ENCODE peak calls at places on chromosomes 5 and 9, in six cellular contexts. One of them, this sample, is unnamed.

GRCh38 chr5:35884789-35885172 is 28.1 kb downstream of the IL7R start:
- DNase-seq in HEK293T: no peak
- DNase-seq in WTC11: no peak
- DNase-seq in HCT116: no peak
- DNase-seq in H1: no peak
- DNase-seq in HepG2: no peak
- DNase-seq in this sample: no peak

GRCh38 chr5:38789134-38789533 is 56.7 kb upstream of the OSMR start:
- DNase-seq in H1: no peak
- DNase-seq in HepG2: no peak
- DNase-seq in HCT116: no peak
- DNase-seq in HEK293T: no peak
- DNase-seq in WTC11: no peak
- DNase-seq in this sample: no peak

GRCh38 chr9:83423815-83424707 is 114.1 kb downstream of the FRMD3 start:
- DNase-seq in HepG2: peak
- DNase-seq in HCT116: no peak
- DNase-seq in H1: no peak
- DNase-seq in HEK293T: no peak
- DNase-seq in WTC11: no peak
- DNase-seq in this sample: no peak

GRCh38 chr9:31394040-31394473 is 990.4 kb upstream of the ACO1 start:
- DNase-seq in HCT116: no peak
- DNase-seq in HepG2: no peak
- DNase-seq in HEK293T: no peak
- DNase-seq in WTC11: no peak
- DNase-seq in H1: no peak
- DNase-seq in this sample: no peak

GRCh38 chr5:133376986-133377385 is 235.4 kb downstream of the FSTL4 start:
- DNase-seq in HCT116: no peak
- DNase-seq in WTC11: no peak
- DNase-seq in H1: no peak
- DNase-seq in HEK293T: no peak
- DNase-seq in HepG2: no peak
- DNase-seq in this sample: no peak

GRCh38 chr9:136105398-136106135 is 10.5 kb upstream of the NACC2 start:
- DNase-seq in HepG2: no peak
- DNase-seq in WTC11: no peak
- DNase-seq in H1: no peak
- DNase-seq in HCT116: no peak
- DNase-seq in HEK293T: no peak
- DNase-seq in this sample: no peak

GRCh38 chr9:107737987-107738743 is 248.6 kb upstream of the KLF4 start:
- DNase-seq in HCT116: no peak
- DNase-seq in WTC11: no peak
- DNase-seq in HEK293T: no peak
- DNase-seq in H1: no peak
- DNase-seq in HepG2: no peak
- DNase-seq in this sample: no peak

GRCh38 chr5:56328753-56329560 is 95.8 kb upstream of the ANKRD55 start:
- DNase-seq in HepG2: peak
- DNase-seq in WTC11: no peak
- DNase-seq in HCT116: no peak
- DNase-seq in HEK293T: no peak
- DNase-seq in H1: no peak
- DNase-seq in this sample: peak

GRCh38 chr9:96169488-96169887 is 132.5 kb downstream of the HSD17B3 start:
- DNase-seq in HepG2: peak
- DNase-seq in WTC11: peak
- DNase-seq in HCT116: no peak
- DNase-seq in HEK293T: peak
- DNase-seq in H1: peak
- DNase-seq in this sample: no peak

GRCh38 chr5:90479611-90480385 is 5.1 kb downstream of the POLR3G start:
- DNase-seq in HCT116: no peak
- DNase-seq in WTC11: no peak
- DNase-seq in HepG2: no peak
- DNase-seq in HEK293T: no peak
- DNase-seq in H1: no peak
- DNase-seq in this sample: no peak

GRCh38 chr5:115179959-115180709 is 10.4 kb upstream of the TRIM36 start:
- DNase-seq in H1: peak
- DNase-seq in WTC11: peak
- DNase-seq in HEK293T: peak
- DNase-seq in HCT116: no peak
- DNase-seq in HepG2: no peak
- DNase-seq in this sample: no peak

GRCh38 chr9:37026085-37026935 is 7.8 kb downstream of the PAX5 start:
- DNase-seq in HCT116: no peak
- DNase-seq in H1: peak
- DNase-seq in HEK293T: peak
- DNase-seq in WTC11: peak
- DNase-seq in HepG2: no peak
- DNase-seq in this sample: no peak

GRCh38 chr5:151556808-151557207 is 34.3 kb downstream of the FAT2 start:
- DNase-seq in H1: no peak
- DNase-seq in HEK293T: no peak
- DNase-seq in HepG2: no peak
- DNase-seq in HCT116: no peak
- DNase-seq in WTC11: no peak
- DNase-seq in this sample: no peak

GRCh38 chr9:136242908-136243525 is 2.6 kb downstream of the QSOX2 start:
- DNase-seq in HepG2: no peak
- DNase-seq in H1: no peak
- DNase-seq in HEK293T: no peak
- DNase-seq in WTC11: no peak
- DNase-seq in HCT116: no peak
- DNase-seq in this sample: peak

GRCh38 chr5:73379435-73379834 is 69.1 kb downstream of the FOXD1 start:
- DNase-seq in WTC11: no peak
- DNase-seq in H1: no peak
- DNase-seq in HCT116: no peak
- DNase-seq in HepG2: no peak
- DNase-seq in HEK293T: no peak
- DNase-seq in this sample: no peak

GRCh38 chr9:76215066-76215465 is 179.2 kb downstream of the RFK start:
- DNase-seq in WTC11: no peak
- DNase-seq in HEK293T: no peak
- DNase-seq in H1: no peak
- DNase-seq in HCT116: no peak
- DNase-seq in HepG2: no peak
- DNase-seq in this sample: no peak

GRCh38 chr9:88746029-88746743 is 211.2 kb downstream of the NXNL2 start:
- DNase-seq in HEK293T: peak
- DNase-seq in WTC11: no peak
- DNase-seq in HCT116: no peak
- DNase-seq in HepG2: no peak
- DNase-seq in H1: no peak
- DNase-seq in this sample: no peak

GRCh38 chr5:181098642-181099452 is 32.1 kb downstream of the OR2V1 start:
- DNase-seq in HEK293T: no peak
- DNase-seq in HCT116: no peak
- DNase-seq in WTC11: no peak
- DNase-seq in H1: no peak
- DNase-seq in HepG2: no peak
- DNase-seq in this sample: no peak

GRCh38 chr5:51376504-51376903 is 6.7 kb upstream of the ISL1 start:
- DNase-seq in HCT116: no peak
- DNase-seq in HepG2: no peak
- DNase-seq in H1: no peak
- DNase-seq in HEK293T: no peak
- DNase-seq in WTC11: no peak
- DNase-seq in this sample: no peak

GRCh38 chr5:54148062-54148461 is 162.3 kb downstream of the ARL15 start:
- DNase-seq in HEK293T: no peak
- DNase-seq in H1: no peak
- DNase-seq in WTC11: no peak
- DNase-seq in HCT116: no peak
- DNase-seq in HepG2: no peak
- DNase-seq in this sample: no peak

GRCh38 chr5:80736730-80737129 is 81.9 kb upstream of the DHFR start:
- DNase-seq in HepG2: no peak
- DNase-seq in HEK293T: no peak
- DNase-seq in HCT116: no peak
- DNase-seq in WTC11: no peak
- DNase-seq in H1: no peak
- DNase-seq in this sample: no peak

GRCh38 chr5:138230981-138231589 is 18.0 kb upstream of the CDC23 start:
- DNase-seq in HCT116: no peak
- DNase-seq in WTC11: no peak
- DNase-seq in H1: no peak
- DNase-seq in HEK293T: no peak
- DNase-seq in HepG2: peak
- DNase-seq in this sample: no peak

GRCh38 chr9:100111235-100111634 is 12.2 kb downstream of the INVS start:
- DNase-seq in WTC11: no peak
- DNase-seq in HepG2: no peak
- DNase-seq in H1: no peak
- DNase-seq in HEK293T: no peak
- DNase-seq in HCT116: no peak
- DNase-seq in this sample: no peak

GRCh38 chr5:53291528-53291927 is 182.0 kb upstream of the MOCS2 start:
- DNase-seq in HCT116: no peak
- DNase-seq in WTC11: no peak
- DNase-seq in H1: no peak
- DNase-seq in HEK293T: no peak
- DNase-seq in HepG2: no peak
- DNase-seq in this sample: no peak

GRCh38 chr5:167644619-167645018 is 646.8 kb upstream of the WWC1 start:
- DNase-seq in HCT116: no peak
- DNase-seq in WTC11: no peak
- DNase-seq in HEK293T: no peak
- DNase-seq in HepG2: no peak
- DNase-seq in H1: no peak
- DNase-seq in this sample: no peak

GRCh38 chr5:124865603-124866354 is 119.3 kb upstream of the ZNF608 start:
- DNase-seq in H1: no peak
- DNase-seq in HepG2: no peak
- DNase-seq in HEK293T: no peak
- DNase-seq in WTC11: no peak
- DNase-seq in HCT116: no peak
- DNase-seq in this sample: no peak

DNA sequence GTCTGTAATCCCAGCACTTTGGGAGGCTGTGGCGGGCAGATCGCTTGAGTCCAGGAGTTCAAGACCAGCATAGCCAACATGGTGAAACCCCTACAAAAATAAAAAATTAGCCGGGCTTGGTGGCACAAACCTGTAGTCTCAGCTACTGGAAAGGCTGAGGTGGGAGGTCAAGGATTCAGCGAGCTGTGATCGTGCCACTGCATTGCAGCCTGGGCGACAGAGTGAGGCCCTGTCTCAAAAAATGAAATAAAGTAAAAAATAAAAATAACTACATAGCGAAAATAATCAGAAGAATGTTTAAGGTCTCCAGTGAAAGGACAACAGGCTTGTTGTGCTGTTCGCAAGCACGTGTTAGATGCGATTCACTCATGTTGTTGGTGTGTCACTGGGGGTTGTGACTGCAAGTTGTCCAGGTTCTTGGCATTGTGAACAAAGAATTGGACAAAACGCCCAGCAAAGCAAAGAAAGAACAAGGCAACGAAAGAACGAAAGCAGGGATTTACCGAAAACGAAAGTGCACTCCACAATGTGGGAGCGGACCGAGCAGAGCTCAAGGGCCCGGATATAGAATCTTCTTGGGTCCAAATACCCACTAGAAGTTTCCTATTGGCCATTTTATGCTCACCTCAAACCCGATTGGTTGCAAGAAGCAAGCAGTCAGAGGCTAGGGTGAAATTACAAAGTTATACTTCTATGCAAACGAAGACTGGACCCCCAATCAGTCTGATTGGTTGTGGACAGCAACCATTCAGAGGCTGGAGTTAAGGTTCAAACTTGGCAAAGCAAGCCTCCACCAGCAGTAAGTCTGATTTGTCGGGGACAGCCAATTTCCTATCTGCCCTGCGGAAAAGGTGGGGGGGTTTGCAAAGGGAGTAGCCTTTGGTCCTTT is 844 bp upstream of the MCCC2 start:
- DNase-seq in HEK293T: no peak
- DNase-seq in HepG2: peak
- DNase-seq in WTC11: no peak
- DNase-seq in HCT116: no peak
- DNase-seq in H1: no peak
- DNase-seq in this sample: peak
- TF ChIP-seq SP1 in HEK293T: no peak
- TF ChIP-seq SP1 in HepG2: no peak
- TF ChIP-seq SP1 in WTC11: no peak
- TF ChIP-seq SP1 in HCT116: no peak
- TF ChIP-seq SP1 in H1: no peak
- TF ChIP-seq SP1 in this sample: peak

GRCh38 chr9:23851024-23851629 is 25.1 kb upstream of the ELAVL2 start:
- DNase-seq in HEK293T: peak
- DNase-seq in HCT116: no peak
- DNase-seq in H1: peak
- DNase-seq in WTC11: peak
- DNase-seq in HepG2: no peak
- DNase-seq in this sample: no peak
- TF ChIP-seq SP1 in HEK293T: no peak
- TF ChIP-seq SP1 in HCT116: no peak
- TF ChIP-seq SP1 in H1: no peak
- TF ChIP-seq SP1 in WTC11: peak
- TF ChIP-seq SP1 in HepG2: no peak
- TF ChIP-seq SP1 in this sample: no peak

DNA sequence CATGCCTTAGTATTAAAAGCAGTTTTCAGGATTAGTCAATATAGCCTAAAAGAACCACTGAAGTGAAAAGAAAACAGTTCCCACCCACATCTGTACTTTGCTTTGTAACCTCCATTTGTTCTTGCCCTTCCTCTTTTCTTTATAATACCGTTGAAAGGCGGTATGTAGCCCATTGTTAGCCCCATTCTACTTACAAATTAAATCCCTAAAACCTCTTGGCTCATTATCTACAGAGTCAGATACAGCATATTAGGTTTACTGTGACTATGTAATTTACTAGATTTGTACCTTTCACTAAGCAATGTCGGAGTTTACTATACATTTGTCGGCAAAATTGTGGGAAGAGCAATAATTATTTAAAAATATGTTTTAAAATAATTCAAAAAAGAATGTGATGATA is 17.3 kb downstream of the ALDH1A1 start:
- DNase-seq in WTC11: no peak
- DNase-seq in HCT116: no peak
- DNase-seq in H1: no peak
- DNase-seq in HepG2: no peak
- DNase-seq in HEK293T: no peak
- DNase-seq in this sample: no peak
- TF ChIP-seq SP1 in WTC11: no peak
- TF ChIP-seq SP1 in HCT116: no peak
- TF ChIP-seq SP1 in H1: no peak
- TF ChIP-seq SP1 in HepG2: no peak
- TF ChIP-seq SP1 in HEK293T: no peak
- TF ChIP-seq SP1 in this sample: no peak

DNA sequence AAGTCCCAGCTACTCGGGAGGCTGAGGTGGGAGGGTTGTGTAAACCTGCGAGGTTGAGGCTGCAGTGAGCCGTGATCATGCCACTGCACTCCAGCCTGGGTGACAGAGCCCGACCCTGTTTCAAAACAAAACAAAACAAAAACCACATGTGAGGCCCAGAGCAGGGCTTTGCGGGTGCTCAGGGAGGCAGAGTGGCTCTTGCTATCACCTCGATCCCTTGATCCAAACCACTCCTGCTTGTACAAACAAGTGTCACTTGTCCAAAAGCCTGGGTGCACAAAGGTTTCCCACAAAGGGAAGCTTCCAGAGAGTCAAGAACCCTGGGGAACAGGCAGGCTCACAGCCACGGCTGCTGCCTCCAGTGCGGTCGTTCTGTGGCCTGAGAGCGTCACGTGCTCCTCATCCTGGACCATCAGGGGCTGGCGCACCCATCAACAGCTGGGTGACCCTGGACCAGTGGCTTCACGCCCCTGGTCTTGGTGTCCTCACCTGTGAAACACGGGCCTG is 162.7 kb downstream of the C9orf50 start:
- DNase-seq in H1: no peak
- DNase-seq in HepG2: peak
- DNase-seq in HEK293T: no peak
- DNase-seq in HCT116: no peak
- DNase-seq in WTC11: no peak
- DNase-seq in this sample: peak
- TF ChIP-seq SP1 in H1: no peak
- TF ChIP-seq SP1 in HepG2: no peak
- TF ChIP-seq SP1 in HEK293T: no peak
- TF ChIP-seq SP1 in HCT116: no peak
- TF ChIP-seq SP1 in WTC11: no peak
- TF ChIP-seq SP1 in this sample: peak